ENCODE peak calls at places on chromosomes 6 and 20, in five cellular contexts. D is posterior cingulate gyrus, R is ELR, I is posterior vena cava, X is hypothalamus. A is an unnamed sample.

GRCh38 chr6:125229080-125229479 is 72.7 kb downstream of the HDDC2 start:
- DNase-seq in R (no peak), X (no peak), I (no peak), D (no peak), A (no peak)

GRCh38 chr6:20879526-20879925 is 345.3 kb downstream of the CDKAL1 start:
- DNase-seq in D (no peak), X (no peak), R (no peak), I (no peak), A (no peak)

GRCh38 chr6:168158280-168158979 is 79.4 kb upstream of the FRMD1 start:
- DNase-seq in R (no peak), D (no peak), X (no peak), I (no peak), A (no peak)

GRCh38 chr6:168102093-168102985 is 23.3 kb upstream of the FRMD1 start:
- DNase-seq in X (no peak), R (no peak), I (peak), D (no peak), A (peak)

GRCh38 chr6:37174515-37175331 is 4.8 kb downstream of the PIM1 start:
- DNase-seq in D (no peak), I (no peak), R (no peak), X (no peak), A (no peak)

GRCh38 chr6:121405306-121405705 is 30.1 kb upstream of the GJA1 start:
- DNase-seq in D (no peak), X (no peak), R (no peak), I (no peak), A (no peak)

GRCh38 chr6:109023348-109023925 is 71.2 kb downstream of the SESN1 start:
- DNase-seq in R (no peak), X (no peak), I (no peak), D (no peak), A (no peak)

GRCh38 chr20:50221501-50222323 is 31.1 kb downstream of the CEBPB start:
- DNase-seq in X (peak), R (peak), I (peak), D (no peak), A (peak)

GRCh38 chr6:53432318-53433161 is 83.8 kb upstream of the ELOVL5 start:
- DNase-seq in D (no peak), X (no peak), R (peak), I (no peak), A (peak)

GRCh38 chr6:65182681-65183080 is 524.3 kb downstream of the EYS start:
- DNase-seq in X (no peak), D (no peak), R (no peak), I (no peak), A (no peak)

GRCh38 chr6:37399795-37400490 is 33.1 kb upstream of the CMTR1 start:
- DNase-seq in R (no peak), D (no peak), I (no peak), X (no peak), A (no peak)

GRCh38 chr6:130202782-130203181 is 20.0 kb downstream of the SAMD3 start:
- DNase-seq in D (no peak), R (no peak), X (no peak), I (no peak), A (no peak)

GRCh38 chr20:23320317-23320716 is 30.3 kb upstream of the NXT1 start:
- DNase-seq in X (no peak), D (no peak), R (peak), I (no peak), A (peak)

GRCh38 chr6:54448617-54449016 is 140.4 kb downstream of the TINAG start:
- DNase-seq in R (no peak), D (no peak), I (no peak), X (no peak), A (no peak)

GRCh38 chr6:132812255-132812732 is 2.1 kb upstream of the RPS12 start:
- DNase-seq in D (no peak), X (no peak), R (peak), I (no peak), A (peak)